ENCODE peak calls at places on chromosomes 11 and 22, in ten cellular contexts. One of them, this sample, is unnamed.

GRCh38 chr11:368414-369335 is 624 bp upstream of the B4GALNT4 start:
- DNase-seq in NCI-H82: peak
- DNase-seq in psoas muscle: no peak
- DNase-seq in NCI-H1694 treated with DMSO at 0.1 percent for 48 hours: no peak
- DNase-seq in HTR-8/SVneo: peak
- DNase-seq in EL: no peak
- DNase-seq in activated T-helper 1 cell treated with anti-CD3 and anti-CD28 coated beads, Interleukin-2, amount 50 U/mL, for 16 hours: no peak
- DNase-seq in endothelial cell: no peak
- DNase-seq in fibroblast of lung: no peak
- DNase-seq in A549: peak
- DNase-seq in this sample: peak

GRCh38 chr22:46004105-46004866 is 27.3 kb upstream of the WNT7B start:
- DNase-seq in NCI-H82: no peak
- DNase-seq in psoas muscle: no peak
- DNase-seq in NCI-H1694 treated with DMSO at 0.1 percent for 48 hours: no peak
- DNase-seq in HTR-8/SVneo: no peak
- DNase-seq in EL: no peak
- DNase-seq in activated T-helper 1 cell treated with anti-CD3 and anti-CD28 coated beads, Interleukin-2, amount 50 U/mL, for 16 hours: no peak
- DNase-seq in endothelial cell: no peak
- DNase-seq in fibroblast of lung: no peak
- DNase-seq in A549: no peak
- DNase-seq in this sample: no peak

GRCh38 chr11:19756675-19757475 is 44.2 kb downstream of the NAV2 start:
- DNase-seq in NCI-H82: no peak
- DNase-seq in psoas muscle: peak
- DNase-seq in NCI-H1694 treated with DMSO at 0.1 percent for 48 hours: no peak
- DNase-seq in HTR-8/SVneo: no peak
- DNase-seq in EL: peak
- DNase-seq in activated T-helper 1 cell treated with anti-CD3 and anti-CD28 coated beads, Interleukin-2, amount 50 U/mL, for 16 hours: no peak
- DNase-seq in endothelial cell: no peak
- DNase-seq in fibroblast of lung: peak
- DNase-seq in A549: no peak
- DNase-seq in this sample: no peak

GRCh38 chr11:132256621-132257227 is 886.3 kb downstream of the NTM start:
- DNase-seq in NCI-H82: no peak
- DNase-seq in psoas muscle: no peak
- DNase-seq in NCI-H1694 treated with DMSO at 0.1 percent for 48 hours: peak
- DNase-seq in HTR-8/SVneo: no peak
- DNase-seq in EL: no peak
- DNase-seq in activated T-helper 1 cell treated with anti-CD3 and anti-CD28 coated beads, Interleukin-2, amount 50 U/mL, for 16 hours: no peak
- DNase-seq in endothelial cell: no peak
- DNase-seq in fibroblast of lung: no peak
- DNase-seq in A549: no peak
- DNase-seq in this sample: no peak

GRCh38 chr22:23038334-23038642 is 32.0 kb upstream of the GNAZ start:
- DNase-seq in NCI-H82: no peak
- DNase-seq in psoas muscle: no peak
- DNase-seq in NCI-H1694 treated with DMSO at 0.1 percent for 48 hours: no peak
- DNase-seq in HTR-8/SVneo: no peak
- DNase-seq in EL: no peak
- DNase-seq in activated T-helper 1 cell treated with anti-CD3 and anti-CD28 coated beads, Interleukin-2, amount 50 U/mL, for 16 hours: no peak
- DNase-seq in endothelial cell: no peak
- DNase-seq in fibroblast of lung: no peak
- DNase-seq in A549: no peak
- DNase-seq in this sample: no peak

GRCh38 chr22:44170470-44170869 is 10.3 kb upstream of the PARVG start:
- DNase-seq in NCI-H82: no peak
- DNase-seq in psoas muscle: no peak
- DNase-seq in NCI-H1694 treated with DMSO at 0.1 percent for 48 hours: no peak
- DNase-seq in HTR-8/SVneo: no peak
- DNase-seq in EL: no peak
- DNase-seq in activated T-helper 1 cell treated with anti-CD3 and anti-CD28 coated beads, Interleukin-2, amount 50 U/mL, for 16 hours: no peak
- DNase-seq in endothelial cell: no peak
- DNase-seq in fibroblast of lung: no peak
- DNase-seq in A549: no peak
- DNase-seq in this sample: no peak

GRCh38 chr22:23793326-23793725 is 6.6 kb downstream of the SMARCB1 start:
- DNase-seq in NCI-H82: no peak
- DNase-seq in psoas muscle: no peak
- DNase-seq in NCI-H1694 treated with DMSO at 0.1 percent for 48 hours: no peak
- DNase-seq in HTR-8/SVneo: no peak
- DNase-seq in EL: no peak
- DNase-seq in activated T-helper 1 cell treated with anti-CD3 and anti-CD28 coated beads, Interleukin-2, amount 50 U/mL, for 16 hours: no peak
- DNase-seq in endothelial cell: no peak
- DNase-seq in fibroblast of lung: no peak
- DNase-seq in A549: no peak
- DNase-seq in this sample: no peak

GRCh38 chr11:102546923-102547471 is 16.4 kb upstream of the MMP7 start:
- DNase-seq in NCI-H82: no peak
- DNase-seq in psoas muscle: no peak
- DNase-seq in NCI-H1694 treated with DMSO at 0.1 percent for 48 hours: no peak
- DNase-seq in HTR-8/SVneo: no peak
- DNase-seq in EL: no peak
- DNase-seq in activated T-helper 1 cell treated with anti-CD3 and anti-CD28 coated beads, Interleukin-2, amount 50 U/mL, for 16 hours: no peak
- DNase-seq in endothelial cell: no peak
- DNase-seq in fibroblast of lung: no peak
- DNase-seq in A549: no peak
- DNase-seq in this sample: no peak

GRCh38 chr11:76203937-76204336 is 2.4 kb downstream of the WNT11 start:
- DNase-seq in NCI-H82: no peak
- DNase-seq in psoas muscle: no peak
- DNase-seq in NCI-H1694 treated with DMSO at 0.1 percent for 48 hours: no peak
- DNase-seq in HTR-8/SVneo: no peak
- DNase-seq in EL: no peak
- DNase-seq in activated T-helper 1 cell treated with anti-CD3 and anti-CD28 coated beads, Interleukin-2, amount 50 U/mL, for 16 hours: no peak
- DNase-seq in endothelial cell: no peak
- DNase-seq in fibroblast of lung: no peak
- DNase-seq in A549: no peak
- DNase-seq in this sample: no peak

GRCh38 chr22:23856721-23857605 is 712 bp upstream of the SLC2A11 start:
- DNase-seq in NCI-H82: peak
- DNase-seq in psoas muscle: peak
- DNase-seq in NCI-H1694 treated with DMSO at 0.1 percent for 48 hours: no peak
- DNase-seq in HTR-8/SVneo: no peak
- DNase-seq in EL: peak
- DNase-seq in activated T-helper 1 cell treated with anti-CD3 and anti-CD28 coated beads, Interleukin-2, amount 50 U/mL, for 16 hours: no peak
- DNase-seq in endothelial cell: peak
- DNase-seq in fibroblast of lung: peak
- DNase-seq in A549: peak
- DNase-seq in this sample: peak

GRCh38 chr11:8947230-8947943 is 4.6 kb upstream of the ASCL3 start:
- DNase-seq in NCI-H82: no peak
- DNase-seq in psoas muscle: no peak
- DNase-seq in NCI-H1694 treated with DMSO at 0.1 percent for 48 hours: no peak
- DNase-seq in HTR-8/SVneo: no peak
- DNase-seq in EL: no peak
- DNase-seq in activated T-helper 1 cell treated with anti-CD3 and anti-CD28 coated beads, Interleukin-2, amount 50 U/mL, for 16 hours: no peak
- DNase-seq in endothelial cell: no peak
- DNase-seq in fibroblast of lung: no peak
- DNase-seq in A549: no peak
- DNase-seq in this sample: no peak

GRCh38 chr11:294795-295194 is 4.5 kb downstream of the IFITM5 start:
- DNase-seq in NCI-H82: no peak
- DNase-seq in psoas muscle: peak
- DNase-seq in NCI-H1694 treated with DMSO at 0.1 percent for 48 hours: no peak
- DNase-seq in HTR-8/SVneo: no peak
- DNase-seq in EL: no peak
- DNase-seq in activated T-helper 1 cell treated with anti-CD3 and anti-CD28 coated beads, Interleukin-2, amount 50 U/mL, for 16 hours: no peak
- DNase-seq in endothelial cell: no peak
- DNase-seq in fibroblast of lung: no peak
- DNase-seq in A549: no peak
- DNase-seq in this sample: no peak

GRCh38 chr11:14894657-14895598 is 2.9 kb upstream of the CYP2R1 start:
- DNase-seq in NCI-H82: no peak
- DNase-seq in psoas muscle: peak
- DNase-seq in NCI-H1694 treated with DMSO at 0.1 percent for 48 hours: no peak
- DNase-seq in HTR-8/SVneo: no peak
- DNase-seq in EL: peak
- DNase-seq in activated T-helper 1 cell treated with anti-CD3 and anti-CD28 coated beads, Interleukin-2, amount 50 U/mL, for 16 hours: no peak
- DNase-seq in endothelial cell: no peak
- DNase-seq in fibroblast of lung: no peak
- DNase-seq in A549: no peak
- DNase-seq in this sample: peak

GRCh38 chr22:29380856-29381255 is 7.5 kb downstream of the AP1B1 start:
- DNase-seq in NCI-H82: no peak
- DNase-seq in psoas muscle: no peak
- DNase-seq in NCI-H1694 treated with DMSO at 0.1 percent for 48 hours: no peak
- DNase-seq in HTR-8/SVneo: no peak
- DNase-seq in EL: no peak
- DNase-seq in activated T-helper 1 cell treated with anti-CD3 and anti-CD28 coated beads, Interleukin-2, amount 50 U/mL, for 16 hours: no peak
- DNase-seq in endothelial cell: no peak
- DNase-seq in fibroblast of lung: no peak
- DNase-seq in A549: no peak
- DNase-seq in this sample: no peak

GRCh38 chr22:42642801-42643631 is 2.6 kb upstream of the ATP5MGL start:
- DNase-seq in NCI-H82: no peak
- DNase-seq in psoas muscle: no peak
- DNase-seq in NCI-H1694 treated with DMSO at 0.1 percent for 48 hours: no peak
- DNase-seq in HTR-8/SVneo: no peak
- DNase-seq in EL: no peak
- DNase-seq in activated T-helper 1 cell treated with anti-CD3 and anti-CD28 coated beads, Interleukin-2, amount 50 U/mL, for 16 hours: no peak
- DNase-seq in endothelial cell: no peak
- DNase-seq in fibroblast of lung: no peak
- DNase-seq in A549: no peak
- DNase-seq in this sample: no peak

GRCh38 chr22:35032571-35032970 is 33.4 kb upstream of the ISX start:
- DNase-seq in NCI-H82: no peak
- DNase-seq in psoas muscle: no peak
- DNase-seq in NCI-H1694 treated with DMSO at 0.1 percent for 48 hours: no peak
- DNase-seq in HTR-8/SVneo: no peak
- DNase-seq in EL: no peak
- DNase-seq in activated T-helper 1 cell treated with anti-CD3 and anti-CD28 coated beads, Interleukin-2, amount 50 U/mL, for 16 hours: no peak
- DNase-seq in endothelial cell: no peak
- DNase-seq in fibroblast of lung: no peak
- DNase-seq in A549: no peak
- DNase-seq in this sample: no peak

GRCh38 chr11:118841469-118842222 is 42.0 kb upstream of the CXCR5 start:
- DNase-seq in NCI-H82: no peak
- DNase-seq in psoas muscle: no peak
- DNase-seq in NCI-H1694 treated with DMSO at 0.1 percent for 48 hours: no peak
- DNase-seq in HTR-8/SVneo: no peak
- DNase-seq in EL: no peak
- DNase-seq in activated T-helper 1 cell treated with anti-CD3 and anti-CD28 coated beads, Interleukin-2, amount 50 U/mL, for 16 hours: no peak
- DNase-seq in endothelial cell: no peak
- DNase-seq in fibroblast of lung: no peak
- DNase-seq in A549: no peak
- DNase-seq in this sample: no peak

GRCh38 chr22:47124451-47124881 is 362.0 kb downstream of the TBC1D22A start:
- DNase-seq in NCI-H82: no peak
- DNase-seq in psoas muscle: no peak
- DNase-seq in NCI-H1694 treated with DMSO at 0.1 percent for 48 hours: no peak
- DNase-seq in HTR-8/SVneo: no peak
- DNase-seq in EL: no peak
- DNase-seq in activated T-helper 1 cell treated with anti-CD3 and anti-CD28 coated beads, Interleukin-2, amount 50 U/mL, for 16 hours: no peak
- DNase-seq in endothelial cell: no peak
- DNase-seq in fibroblast of lung: no peak
- DNase-seq in A549: no peak
- DNase-seq in this sample: no peak

GRCh38 chr22:23837911-23838685 is 708 bp downstream of the DERL3 start:
- DNase-seq in NCI-H82: no peak
- DNase-seq in psoas muscle: peak
- DNase-seq in NCI-H1694 treated with DMSO at 0.1 percent for 48 hours: no peak
- DNase-seq in HTR-8/SVneo: no peak
- DNase-seq in EL: no peak
- DNase-seq in activated T-helper 1 cell treated with anti-CD3 and anti-CD28 coated beads, Interleukin-2, amount 50 U/mL, for 16 hours: no peak
- DNase-seq in endothelial cell: no peak
- DNase-seq in fibroblast of lung: no peak
- DNase-seq in A549: no peak
- DNase-seq in this sample: no peak

GRCh38 chr11:96014234-96014633 is 90.3 kb upstream of the MTMR2 start:
- DNase-seq in NCI-H82: no peak
- DNase-seq in psoas muscle: no peak
- DNase-seq in NCI-H1694 treated with DMSO at 0.1 percent for 48 hours: no peak
- DNase-seq in HTR-8/SVneo: no peak
- DNase-seq in EL: peak
- DNase-seq in activated T-helper 1 cell treated with anti-CD3 and anti-CD28 coated beads, Interleukin-2, amount 50 U/mL, for 16 hours: no peak
- DNase-seq in endothelial cell: no peak
- DNase-seq in fibroblast of lung: peak
- DNase-seq in A549: peak
- DNase-seq in this sample: no peak

GRCh38 chr11:14746857-14747256 is 103.3 kb downstream of the PDE3B start:
- DNase-seq in NCI-H82: peak
- DNase-seq in psoas muscle: no peak
- DNase-seq in NCI-H1694 treated with DMSO at 0.1 percent for 48 hours: no peak
- DNase-seq in HTR-8/SVneo: no peak
- DNase-seq in EL: no peak
- DNase-seq in activated T-helper 1 cell treated with anti-CD3 and anti-CD28 coated beads, Interleukin-2, amount 50 U/mL, for 16 hours: no peak
- DNase-seq in endothelial cell: no peak
- DNase-seq in fibroblast of lung: no peak
- DNase-seq in A549: no peak
- DNase-seq in this sample: no peak

GRCh38 chr11:45846974-45847907 is at the start of gene CRY2:
- DNase-seq in NCI-H82: peak
- DNase-seq in psoas muscle: peak
- DNase-seq in NCI-H1694 treated with DMSO at 0.1 percent for 48 hours: peak
- DNase-seq in HTR-8/SVneo: peak
- DNase-seq in EL: peak
- DNase-seq in activated T-helper 1 cell treated with anti-CD3 and anti-CD28 coated beads, Interleukin-2, amount 50 U/mL, for 16 hours: peak
- DNase-seq in endothelial cell: peak
- DNase-seq in fibroblast of lung: peak
- DNase-seq in A549: peak
- DNase-seq in this sample: peak

GRCh38 chr11:94669032-94669431 is 99.1 kb upstream of the AMOTL1 start:
- DNase-seq in NCI-H82: no peak
- DNase-seq in psoas muscle: no peak
- DNase-seq in NCI-H1694 treated with DMSO at 0.1 percent for 48 hours: no peak
- DNase-seq in HTR-8/SVneo: no peak
- DNase-seq in EL: no peak
- DNase-seq in activated T-helper 1 cell treated with anti-CD3 and anti-CD28 coated beads, Interleukin-2, amount 50 U/mL, for 16 hours: no peak
- DNase-seq in endothelial cell: no peak
- DNase-seq in fibroblast of lung: no peak
- DNase-seq in A549: no peak
- DNase-seq in this sample: no peak

GRCh38 chr22:42367980-42368378 is 64.2 kb downstream of the NFAM1 start:
- DNase-seq in NCI-H82: no peak
- DNase-seq in psoas muscle: peak
- DNase-seq in NCI-H1694 treated with DMSO at 0.1 percent for 48 hours: no peak
- DNase-seq in HTR-8/SVneo: no peak
- DNase-seq in EL: no peak
- DNase-seq in activated T-helper 1 cell treated with anti-CD3 and anti-CD28 coated beads, Interleukin-2, amount 50 U/mL, for 16 hours: no peak
- DNase-seq in endothelial cell: no peak
- DNase-seq in fibroblast of lung: no peak
- DNase-seq in A549: no peak
- DNase-seq in this sample: peak

GRCh38 chr11:72965672-72966071 is 151.5 kb downstream of the ATG16L2 start:
- DNase-seq in NCI-H82: no peak
- DNase-seq in psoas muscle: no peak
- DNase-seq in NCI-H1694 treated with DMSO at 0.1 percent for 48 hours: no peak
- DNase-seq in HTR-8/SVneo: no peak
- DNase-seq in EL: no peak
- DNase-seq in activated T-helper 1 cell treated with anti-CD3 and anti-CD28 coated beads, Interleukin-2, amount 50 U/mL, for 16 hours: no peak
- DNase-seq in endothelial cell: no peak
- DNase-seq in fibroblast of lung: no peak
- DNase-seq in A549: no peak
- DNase-seq in this sample: no peak